ENCODE peak calls at places on chromosomes 12 and 14, in four cellular contexts. G is mesenchymal stem cell; S is CD4-positive, CD25-positive, alpha-beta regulatory T cell; B is HFF-Myc. I is an unnamed sample.

GRCh38 chr12:32444895-32445294 is 45.5 kb downstream of the FGD4 start:
- DNase-seq in G (peak), S (no peak), B (peak), I (peak)

GRCh38 chr12:53063708-53064612 is 14.1 kb downstream of the TNS2 start:
- DNase-seq in G (peak), S (no peak), B (no peak), I (peak)

GRCh38 chr12:5242440-5242839 is 189.5 kb upstream of the NTF3 start:
- DNase-seq in G (no peak), S (no peak), B (no peak), I (no peak)

GRCh38 chr14:103581954-103582703 is 19.4 kb downstream of the COA8 start:
- DNase-seq in G (no peak), S (no peak), B (no peak), I (no peak)

GRCh38 chr14:68535404-68536024 is 257.4 kb downstream of the ZFP36L1 start:
- DNase-seq in G (peak), S (no peak), B (no peak), I (peak)

GRCh38 chr14:104639889-104640548 is 35.4 kb upstream of the TMEM179 start:
- DNase-seq in G (peak), S (no peak), B (peak), I (peak)

GRCh38 chr14:61304678-61305077 is 16.7 kb upstream of the PRKCH start:
- DNase-seq in G (no peak), S (no peak), B (no peak), I (no peak)

GRCh38 chr12:121657305-121658008 is 12.0 kb downstream of the MORN3 start:
- DNase-seq in G (no peak), S (no peak), B (no peak), I (no peak)

GRCh38 chr14:34539407-34540180 is at the start of gene EAPP:
- DNase-seq in G (peak), S (peak), B (peak), I (peak)

GRCh38 chr14:52327374-52328226 is 13.5 kb downstream of the PTGER2 start:
- DNase-seq in G (peak), S (no peak), B (peak), I (peak)

GRCh38 chr12:117189725-117190209 is 503 bp downstream of the FBXO21 start:
- DNase-seq in G (peak), S (no peak), B (no peak), I (peak)

GRCh38 chr12:27572486-27573255 is 48.7 kb downstream of the PPFIBP1 start:
- DNase-seq in G (peak), S (no peak), B (no peak), I (peak)

I was measured in astrocyte of the hippocampus.